ENCODE peak calls at places on chromosomes 5 and 9, in four cellular contexts. A is NB4, O is PC-9, Y is GM06990. C is an unnamed sample.

GRCh38 chr5:143646961-143647360 is 165.0 kb upstream of the HMHB1 start:
- DNase-seq in A (no peak), O (no peak), Y (no peak), C (no peak)

GRCh38 chr9:138024131-138024530 is 146.5 kb downstream of the CACNA1B start:
- DNase-seq in A (no peak), O (no peak), Y (no peak), C (no peak)

GRCh38 chr9:95822583-95823431 is 52.7 kb upstream of the ERCC6L2 start:
- DNase-seq in A (peak), O (peak), Y (peak), C (peak)

GRCh38 chr9:77488439-77489126 is 159.5 kb downstream of the GNA14 start:
- DNase-seq in A (peak), O (no peak), Y (no peak), C (no peak)

GRCh38 chr5:53607896-53608295 is 47.5 kb downstream of the NDUFS4 start:
- DNase-seq in A (no peak), O (no peak), Y (no peak), C (no peak)

GRCh38 chr5:118144540-118144939 is 843.8 kb downstream of the DTWD2 start:
- DNase-seq in A (no peak), O (no peak), Y (no peak), C (no peak)

GRCh38 chr5:58085800-58086199 is 374.1 kb downstream of the PLK2 start:
- DNase-seq in A (no peak), O (peak), Y (no peak), C (peak)

GRCh38 chr5:169448826-169449225 is 134.7 kb upstream of the SPDL1 start:
- DNase-seq in A (no peak), O (no peak), Y (no peak), C (no peak)

GRCh38 chr5:179287071-179287470 is 58.2 kb downstream of the ADAMTS2 start:
- DNase-seq in A (no peak), O (no peak), Y (no peak), C (no peak)

GRCh38 chr9:110351009-110351467 is 13.4 kb upstream of the TXNDC8 start:
- DNase-seq in A (no peak), O (peak), Y (no peak), C (peak)

GRCh38 chr9:89153618-89154017 is 25.0 kb downstream of the SHC3 start:
- DNase-seq in A (peak), O (peak), Y (no peak), C (peak)

GRCh38 chr5:172820046-172820767 is 13.8 kb upstream of the ERGIC1 start:
- DNase-seq in A (no peak), O (no peak), Y (no peak), C (no peak)

GRCh38 chr5:9861664-9862256 is 231.6 kb upstream of the TAS2R1 start:
- DNase-seq in A (no peak), O (no peak), Y (no peak), C (no peak)

GRCh38 chr9:107484117-107484723 is 5.3 kb downstream of the KLF4 start:
- DNase-seq in A (peak), O (peak), Y (no peak), C (no peak)

GRCh38 chr9:77402286-77402685 is 225.0 kb downstream of the VPS13A start:
- DNase-seq in A (no peak), O (no peak), Y (no peak), C (no peak)

GRCh38 chr9:80127920-80128319 is 556.2 kb downstream of the TLE4 start:
- DNase-seq in A (no peak), O (no peak), Y (no peak), C (no peak)

GRCh38 chr5:6461793-6462650 is 13.4 kb downstream of the UBE2QL1 start:
- DNase-seq in A (no peak), O (no peak), Y (no peak), C (no peak)

GRCh38 chr9:69645488-69645887 is 26.7 kb downstream of the APBA1 start:
- DNase-seq in A (no peak), O (peak), Y (no peak), C (no peak)

GRCh38 chr5:139473105-139473504 is 2.3 kb downstream of the SMIM33 start:
- DNase-seq in A (no peak), O (no peak), Y (no peak), C (no peak)

GRCh38 chr9:112971415-112971814 is 40.6 kb downstream of the ZNF883 start:
- DNase-seq in A (peak), O (no peak), Y (peak), C (no peak)

GRCh38 chr9:130998596-130999264 is 10.2 kb upstream of the LAMC3 start:
- DNase-seq in A (no peak), O (no peak), Y (no peak), C (no peak)

GRCh38 chr9:97747201-97747965 is 50.2 kb upstream of the XPA start:
- DNase-seq in A (no peak), O (peak), Y (no peak), C (no peak)

GRCh38 chr9:126551812-126552211 is 61.9 kb upstream of the LMX1B start:
- DNase-seq in A (no peak), O (no peak), Y (no peak), C (no peak)

GRCh38 chr5:143921525-143922311 is 109.8 kb downstream of the HMHB1 start:
- DNase-seq in A (no peak), O (peak), Y (no peak), C (peak)

GRCh38 chr5:151151263-151151660 is 6.3 kb downstream of the ANXA6 start:
- DNase-seq in A (peak), O (no peak), Y (no peak), C (no peak)

GRCh38 chr5:164204338-164204946 is 699.0 kb downstream of the MAT2B start:
- DNase-seq in A (no peak), O (no peak), Y (no peak), C (no peak)

GRCh38 chr9:131624636-131625241 is 79.4 kb downstream of the PRRT1B start:
- DNase-seq in A (peak), O (no peak), Y (no peak), C (no peak)

GRCh38 chr9:128421474-128422010 is 885 bp downstream of the CERCAM start:
- DNase-seq in A (peak), O (no peak), Y (no peak), C (no peak)

GRCh38 chr9:23798325-23798724 is 27.7 kb downstream of the ELAVL2 start:
- DNase-seq in A (no peak), O (no peak), Y (no peak), C (no peak)

GRCh38 chr9:129567842-129568559 is 52.9 kb downstream of the C9orf50 start:
- DNase-seq in A (peak), O (peak), Y (no peak), C (peak)

GRCh38 chr5:142134333-142135010 is 25.9 kb downstream of the NDFIP1 start:
- DNase-seq in A (peak), O (no peak), Y (no peak), C (no peak)

GRCh38 chr5:126538579-126538978 is 56.4 kb downstream of the ALDH7A1 start:
- DNase-seq in A (no peak), O (no peak), Y (no peak), C (no peak)

GRCh38 chr5:74412064-74412463 is 228.5 kb downstream of the ENC1 start:
- DNase-seq in A (no peak), O (no peak), Y (no peak), C (no peak)

GRCh38 chr5:131081371-131081770 is 83.7 kb downstream of the HINT1 start:
- DNase-seq in A (no peak), O (no peak), Y (no peak), C (no peak)

GRCh38 chr5:171984748-171985419 is 21.6 kb downstream of the FBXW11 start:
- DNase-seq in A (peak), O (no peak), Y (peak), C (peak)